ENCODE peak calls at places on chromosome 2, in eight cellular contexts. D, C, N, W, V, P, B and J are unnamed samples.

GRCh38 chr2:218607436-218608115 is at the start of gene PLCD4:
- DNase-seq in V (no peak), W (peak), D (no peak), P (peak), C (peak), B (no peak), N (peak), J (peak)

GRCh38 chr2:240240017-240240416 is 99.6 kb upstream of the OTOS start:
- DNase-seq in N (no peak), C (no peak), D (no peak), P (no peak), V (no peak), B (no peak), W (no peak), J (no peak)

GRCh38 chr2:85988210-85988913 is 99.6 kb upstream of the ST3GAL5 start:
- DNase-seq in C (no peak), B (no peak), N (no peak), P (peak), V (no peak), W (no peak), D (no peak), J (no peak)

GRCh38 chr2:157468931-157469708 is 25.2 kb upstream of the CYTIP start:
- DNase-seq in W (no peak), D (peak), C (no peak), V (peak), N (peak), P (peak), B (no peak), J (no peak)

GRCh38 chr2:181790716-181791649 is 100.5 kb upstream of the ITPRID2 start:
- DNase-seq in B (no peak), C (no peak), P (peak), W (no peak), N (peak), D (no peak), V (peak), J (no peak)

GRCh38 chr2:60353406-60353800 is 200.1 kb downstream of the BCL11A start:
- DNase-seq in N (no peak), W (no peak), C (no peak), V (peak), P (no peak), D (no peak), B (no peak), J (no peak)

GRCh38 chr2:68774569-68775271 is 40.1 kb downstream of the ARHGAP25 start:
- DNase-seq in N (peak), D (peak), W (no peak), P (no peak), V (peak), B (peak), C (peak), J (no peak)

GRCh38 chr2:45888167-45888566 is 236.7 kb downstream of the PRKCE start:
- DNase-seq in C (no peak), W (peak), B (no peak), D (no peak), P (peak), V (no peak), N (peak), J (no peak)

GRCh38 chr2:138468617-138469016 is 33.0 kb upstream of the SPOPL start:
- DNase-seq in D (no peak), W (peak), P (no peak), B (no peak), C (no peak), V (no peak), N (no peak), J (no peak)

GRCh38 chr2:118003396-118003824 is 10.5 kb downstream of the CCDC93 start:
- DNase-seq in C (no peak), W (peak), N (peak), B (peak), V (peak), D (peak), P (peak), J (peak)

GRCh38 chr2:235506291-235506996 is 12.6 kb downstream of the AGAP1 start:
- DNase-seq in D (no peak), C (no peak), B (no peak), P (peak), W (no peak), V (no peak), N (no peak), J (no peak)

GRCh38 chr2:38057651-38058410 is 18.1 kb downstream of the CYP1B1 start:
- DNase-seq in D (no peak), C (no peak), W (no peak), P (no peak), V (no peak), B (no peak), N (no peak), J (no peak)

GRCh38 chr2:129347486-129348217 is 631.8 kb upstream of the RAB6C start:
- DNase-seq in B (no peak), C (no peak), N (no peak), P (no peak), W (no peak), D (no peak), V (peak), J (no peak)

GRCh38 chr2:3449106-3449505 is 69.6 kb downstream of the TRAPPC12 start:
- DNase-seq in C (no peak), N (no peak), V (no peak), W (peak), D (no peak), B (no peak), P (peak), J (no peak)

GRCh38 chr2:1825046-1825445 is 80.7 kb upstream of the PXDN start:
- DNase-seq in D (no peak), W (no peak), B (no peak), P (no peak), C (no peak), N (no peak), V (no peak), J (no peak)

GRCh38 chr2:119958642-119959268 is 54.1 kb upstream of the EPB41L5 start:
- DNase-seq in V (no peak), C (no peak), N (peak), P (peak), D (no peak), W (no peak), B (no peak), J (no peak)

GRCh38 chr2:218023636-218024035 is 20.8 kb upstream of the TNS1 start:
- DNase-seq in W (no peak), P (no peak), V (no peak), C (peak), B (no peak), D (no peak), N (no peak), J (no peak)